ENCODE peak calls at places on chromosomes 16 and 17, in ten cellular contexts. One of them, this sample, is unnamed.

GRCh38 chr17:46727572-46728348 is 90.7 kb downstream of the WNT3 start:
- DNase-seq in fibroblast of mammary gland: peak
- DNase-seq in dorsolateral prefrontal cortex: no peak
- DNase-seq in heart left ventricle: no peak
- DNase-seq in foreskin fibroblast: peak
- DNase-seq in PC-3: peak
- DNase-seq in AG04450: peak
- DNase-seq in neuronal stem cell: no peak
- DNase-seq in transverse colon: no peak
- DNase-seq in choroid plexus epithelial cell: peak
- DNase-seq in this sample: no peak

GRCh38 chr16:89395150-89396142 is 94.9 kb downstream of the ANKRD11 start:
- DNase-seq in foreskin fibroblast: peak
- DNase-seq in PC-3: peak
- DNase-seq in transverse colon: peak
- DNase-seq in AG04450: peak
- DNase-seq in heart left ventricle: peak
- DNase-seq in choroid plexus epithelial cell: peak
- DNase-seq in fibroblast of mammary gland: peak
- DNase-seq in dorsolateral prefrontal cortex: peak
- DNase-seq in neuronal stem cell: no peak
- DNase-seq in this sample: peak

GRCh38 chr16:85554114-85554790 is 58.9 kb upstream of the GSE1 start:
- DNase-seq in neuronal stem cell: peak
- DNase-seq in AG04450: no peak
- DNase-seq in foreskin fibroblast: peak
- DNase-seq in transverse colon: peak
- DNase-seq in fibroblast of mammary gland: peak
- DNase-seq in heart left ventricle: peak
- DNase-seq in dorsolateral prefrontal cortex: no peak
- DNase-seq in PC-3: peak
- DNase-seq in choroid plexus epithelial cell: peak
- DNase-seq in this sample: no peak

GRCh38 chr16:57770361-57770760 is 31.9 kb downstream of the KIFC3 start:
- DNase-seq in neuronal stem cell: no peak
- DNase-seq in AG04450: no peak
- DNase-seq in dorsolateral prefrontal cortex: no peak
- DNase-seq in heart left ventricle: no peak
- DNase-seq in choroid plexus epithelial cell: no peak
- DNase-seq in transverse colon: no peak
- DNase-seq in foreskin fibroblast: no peak
- DNase-seq in PC-3: no peak
- DNase-seq in fibroblast of mammary gland: no peak
- DNase-seq in this sample: no peak

GRCh38 chr17:69314246-69315030 is 12.5 kb downstream of the ABCA5 start:
- DNase-seq in PC-3: no peak
- DNase-seq in dorsolateral prefrontal cortex: no peak
- DNase-seq in neuronal stem cell: peak
- DNase-seq in heart left ventricle: no peak
- DNase-seq in choroid plexus epithelial cell: peak
- DNase-seq in AG04450: no peak
- DNase-seq in transverse colon: no peak
- DNase-seq in fibroblast of mammary gland: no peak
- DNase-seq in foreskin fibroblast: no peak
- DNase-seq in this sample: no peak

GRCh38 chr17:35322749-35323148 is 50.7 kb downstream of the SLFN11 start:
- DNase-seq in neuronal stem cell: no peak
- DNase-seq in PC-3: no peak
- DNase-seq in AG04450: no peak
- DNase-seq in heart left ventricle: no peak
- DNase-seq in fibroblast of mammary gland: no peak
- DNase-seq in transverse colon: no peak
- DNase-seq in dorsolateral prefrontal cortex: no peak
- DNase-seq in foreskin fibroblast: no peak
- DNase-seq in choroid plexus epithelial cell: no peak
- DNase-seq in this sample: no peak

GRCh38 chr17:59093702-59094231 is 12.9 kb downstream of the TRIM37 start:
- DNase-seq in heart left ventricle: peak
- DNase-seq in foreskin fibroblast: peak
- DNase-seq in choroid plexus epithelial cell: peak
- DNase-seq in dorsolateral prefrontal cortex: no peak
- DNase-seq in fibroblast of mammary gland: peak
- DNase-seq in AG04450: peak
- DNase-seq in neuronal stem cell: no peak
- DNase-seq in transverse colon: peak
- DNase-seq in PC-3: peak
- DNase-seq in this sample: peak

GRCh38 chr17:27747462-27748359 is 52.6 kb downstream of the NOS2 start:
- DNase-seq in choroid plexus epithelial cell: peak
- DNase-seq in AG04450: no peak
- DNase-seq in heart left ventricle: no peak
- DNase-seq in PC-3: no peak
- DNase-seq in dorsolateral prefrontal cortex: no peak
- DNase-seq in neuronal stem cell: no peak
- DNase-seq in foreskin fibroblast: no peak
- DNase-seq in transverse colon: no peak
- DNase-seq in fibroblast of mammary gland: no peak
- DNase-seq in this sample: no peak

DNA sequence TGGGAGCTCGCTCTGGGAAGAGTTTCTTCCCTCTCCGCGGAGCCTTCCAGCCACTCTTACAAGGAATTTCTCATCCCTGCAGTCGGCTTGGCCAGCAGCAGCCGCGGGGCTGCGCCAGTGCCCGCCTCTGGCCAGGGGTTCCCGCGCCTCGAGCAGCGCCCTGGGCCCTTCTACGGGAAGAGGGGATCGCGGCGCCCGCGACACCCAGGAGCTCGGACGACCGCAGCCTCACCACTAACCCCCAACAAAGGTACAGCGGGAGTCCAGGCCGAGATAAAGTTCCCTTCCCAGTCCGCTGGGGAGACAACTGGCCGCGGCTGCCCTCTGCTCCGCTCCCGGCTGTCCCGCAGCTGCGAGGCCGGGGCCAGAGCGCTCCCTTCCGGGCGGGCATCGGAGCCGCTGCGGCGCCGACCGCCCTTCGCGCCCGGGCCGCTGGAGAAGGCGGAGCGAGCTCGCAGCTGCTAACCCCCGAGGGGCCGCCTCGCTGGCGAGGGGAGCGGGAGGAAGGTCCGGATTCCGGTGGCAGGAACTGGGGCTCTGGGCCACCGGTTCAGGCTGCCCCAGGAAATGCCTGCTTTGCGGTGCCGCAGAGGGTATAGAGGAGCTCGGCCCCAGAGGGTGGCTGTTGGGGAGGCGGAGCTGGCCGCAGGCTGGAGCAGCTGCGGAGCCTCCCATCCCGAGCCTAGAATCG is 3.6 kb upstream of the HS3ST3B1 start:
- DNase-seq in dorsolateral prefrontal cortex: no peak
- DNase-seq in heart left ventricle: no peak
- DNase-seq in AG04450: no peak
- DNase-seq in neuronal stem cell: peak
- DNase-seq in transverse colon: no peak
- DNase-seq in PC-3: peak
- DNase-seq in foreskin fibroblast: peak
- DNase-seq in fibroblast of mammary gland: peak
- DNase-seq in choroid plexus epithelial cell: peak
- DNase-seq in this sample: no peak
- H3K4me3 ChIP-seq in dorsolateral prefrontal cortex: no peak
- H3K4me3 ChIP-seq in heart left ventricle: peak
- H3K4me3 ChIP-seq in AG04450: peak
- H3K4me3 ChIP-seq in neuronal stem cell: peak
- H3K4me3 ChIP-seq in transverse colon: peak
- H3K4me3 ChIP-seq in PC-3: peak
- H3K4me3 ChIP-seq in foreskin fibroblast: peak
- H3K4me3 ChIP-seq in fibroblast of mammary gland: peak
- H3K4me3 ChIP-seq in choroid plexus epithelial cell: peak
- H3K4me3 ChIP-seq in this sample: peak

DNA sequence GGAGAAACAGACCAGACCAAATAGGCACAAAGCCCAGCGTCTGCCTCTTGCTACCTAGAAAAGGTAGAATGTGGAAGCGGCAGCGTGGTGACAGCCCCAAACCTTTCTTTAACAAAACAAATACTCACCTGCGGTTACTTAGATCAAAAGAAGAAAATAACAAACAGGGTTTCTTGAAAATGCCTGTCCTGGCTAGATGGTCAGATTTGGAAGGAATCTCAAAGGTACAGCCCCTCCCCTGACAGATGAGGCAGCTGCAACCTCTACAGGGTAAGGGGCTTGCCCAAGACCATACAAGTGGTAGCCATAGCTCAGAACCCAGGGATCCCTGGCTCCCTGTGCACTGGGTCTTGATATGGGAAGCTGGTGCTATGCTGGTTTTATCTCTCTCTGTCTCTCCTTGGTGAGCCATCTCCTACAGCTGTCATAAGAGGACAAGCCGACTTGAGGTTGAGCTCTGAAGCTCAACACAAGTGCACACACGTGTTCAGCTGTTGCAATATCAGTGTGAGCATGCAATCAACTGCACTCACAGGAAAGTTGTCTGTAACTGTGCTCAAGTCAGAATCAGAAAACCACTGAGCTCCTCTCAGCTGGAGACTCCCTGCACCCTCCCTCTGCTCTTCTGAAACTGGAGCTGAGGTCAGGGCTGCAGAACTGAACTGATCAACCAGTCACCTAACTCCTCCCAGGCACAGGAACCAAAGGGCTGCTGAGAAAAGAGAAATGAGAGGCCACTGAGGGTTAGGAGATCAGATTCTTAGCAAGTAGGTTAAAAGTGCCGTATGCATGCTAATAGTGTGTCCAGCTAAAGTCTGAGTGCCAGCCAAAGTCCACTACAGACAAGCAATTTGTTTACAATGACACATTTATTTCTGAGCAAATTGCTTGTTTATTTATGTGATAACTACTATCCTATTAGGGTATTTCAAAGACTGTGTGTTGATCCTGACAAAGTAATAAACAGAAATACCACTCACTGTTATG is 6.1 kb upstream of the RNF157 start:
- DNase-seq in AG04450: no peak
- DNase-seq in fibroblast of mammary gland: peak
- DNase-seq in foreskin fibroblast: peak
- DNase-seq in dorsolateral prefrontal cortex: no peak
- DNase-seq in choroid plexus epithelial cell: peak
- DNase-seq in neuronal stem cell: no peak
- DNase-seq in PC-3: no peak
- DNase-seq in transverse colon: peak
- DNase-seq in heart left ventricle: no peak
- DNase-seq in this sample: peak
- H3K4me3 ChIP-seq in AG04450: no peak
- H3K4me3 ChIP-seq in fibroblast of mammary gland: no peak
- H3K4me3 ChIP-seq in foreskin fibroblast: no peak
- H3K4me3 ChIP-seq in dorsolateral prefrontal cortex: no peak
- H3K4me3 ChIP-seq in choroid plexus epithelial cell: no peak
- H3K4me3 ChIP-seq in neuronal stem cell: no peak
- H3K4me3 ChIP-seq in PC-3: no peak
- H3K4me3 ChIP-seq in transverse colon: no peak
- H3K4me3 ChIP-seq in heart left ventricle: no peak
- H3K4me3 ChIP-seq in this sample: no peak

GRCh38 chr17:57894848-57895247 is 45.0 kb upstream of the MRPS23 start:
- DNase-seq in foreskin fibroblast: no peak
- DNase-seq in fibroblast of mammary gland: no peak
- DNase-seq in choroid plexus epithelial cell: no peak
- DNase-seq in AG04450: no peak
- DNase-seq in neuronal stem cell: no peak
- DNase-seq in dorsolateral prefrontal cortex: no peak
- DNase-seq in PC-3: no peak
- DNase-seq in transverse colon: no peak
- DNase-seq in heart left ventricle: no peak
- DNase-seq in this sample: no peak

GRCh38 chr17:57892146-57892819 is 42.4 kb upstream of the MRPS23 start:
- DNase-seq in PC-3: peak
- DNase-seq in fibroblast of mammary gland: peak
- DNase-seq in AG04450: peak
- DNase-seq in choroid plexus epithelial cell: peak
- DNase-seq in dorsolateral prefrontal cortex: peak
- DNase-seq in heart left ventricle: peak
- DNase-seq in foreskin fibroblast: peak
- DNase-seq in neuronal stem cell: peak
- DNase-seq in transverse colon: peak
- DNase-seq in this sample: peak

GRCh38 chr17:57890857-57891232 is 41.0 kb upstream of the MRPS23 start:
- DNase-seq in foreskin fibroblast: no peak
- DNase-seq in AG04450: no peak
- DNase-seq in PC-3: no peak
- DNase-seq in transverse colon: no peak
- DNase-seq in neuronal stem cell: no peak
- DNase-seq in fibroblast of mammary gland: no peak
- DNase-seq in choroid plexus epithelial cell: no peak
- DNase-seq in heart left ventricle: no peak
- DNase-seq in dorsolateral prefrontal cortex: no peak
- DNase-seq in this sample: no peak

GRCh38 chr17:57895382-57896060 is 45.7 kb upstream of the MRPS23 start:
- DNase-seq in transverse colon: no peak
- DNase-seq in foreskin fibroblast: no peak
- DNase-seq in fibroblast of mammary gland: no peak
- DNase-seq in choroid plexus epithelial cell: no peak
- DNase-seq in AG04450: no peak
- DNase-seq in dorsolateral prefrontal cortex: no peak
- DNase-seq in neuronal stem cell: no peak
- DNase-seq in heart left ventricle: peak
- DNase-seq in PC-3: no peak
- DNase-seq in this sample: no peak

DNA sequence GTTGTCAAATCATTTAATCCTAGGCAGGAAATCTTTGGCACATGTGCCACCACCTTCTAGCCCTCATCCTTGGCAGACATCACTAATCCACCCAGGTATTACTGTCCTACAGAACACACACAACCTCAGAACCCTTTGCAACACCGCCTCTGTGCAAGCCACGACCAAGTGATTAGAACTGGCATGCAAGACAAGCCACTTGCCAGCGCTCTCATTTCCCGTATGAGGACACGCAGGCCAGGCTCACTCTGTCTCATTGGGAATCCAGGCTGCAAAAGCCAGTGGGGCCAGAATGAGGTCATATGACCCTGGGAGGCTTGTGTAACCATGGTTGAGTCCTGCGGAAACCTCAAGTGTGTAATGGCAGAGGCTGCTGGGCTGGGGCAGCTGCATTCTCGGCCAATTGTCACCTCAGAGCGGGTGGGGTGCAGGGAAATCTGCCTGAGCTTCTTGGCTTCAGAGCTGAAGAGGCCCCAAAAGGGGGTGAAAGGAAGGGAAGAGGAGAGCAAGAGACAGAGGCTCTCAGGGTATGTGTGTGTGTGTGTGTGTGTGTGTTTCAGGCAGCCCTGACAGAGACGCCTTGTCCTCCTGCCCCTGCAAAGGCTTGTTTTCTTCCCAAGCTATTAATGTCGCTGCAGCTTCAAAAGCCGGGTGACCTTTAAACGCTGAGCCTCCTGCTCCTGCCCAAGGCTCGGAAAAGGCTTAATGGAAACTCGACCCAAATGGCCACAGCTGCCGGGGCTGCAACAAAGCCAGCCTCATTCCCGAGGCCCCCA is 43.2 kb upstream of the MRPS23 start:
- DNase-seq in fibroblast of mammary gland: peak
- DNase-seq in neuronal stem cell: peak
- DNase-seq in PC-3: peak
- DNase-seq in choroid plexus epithelial cell: peak
- DNase-seq in heart left ventricle: peak
- DNase-seq in transverse colon: peak
- DNase-seq in AG04450: peak
- DNase-seq in foreskin fibroblast: peak
- DNase-seq in dorsolateral prefrontal cortex: peak
- DNase-seq in this sample: peak
- H3K4me3 ChIP-seq in fibroblast of mammary gland: peak
- H3K4me3 ChIP-seq in neuronal stem cell: no peak
- H3K4me3 ChIP-seq in PC-3: no peak
- H3K4me3 ChIP-seq in choroid plexus epithelial cell: no peak
- H3K4me3 ChIP-seq in heart left ventricle: peak
- H3K4me3 ChIP-seq in transverse colon: peak
- H3K4me3 ChIP-seq in AG04450: no peak
- H3K4me3 ChIP-seq in foreskin fibroblast: peak
- H3K4me3 ChIP-seq in dorsolateral prefrontal cortex: peak
- H3K4me3 ChIP-seq in this sample: peak

GRCh38 chr17:40452074-40452787 is 9.0 kb downstream of the IGFBP4 start:
- DNase-seq in foreskin fibroblast: peak
- DNase-seq in AG04450: no peak
- DNase-seq in fibroblast of mammary gland: peak
- DNase-seq in neuronal stem cell: no peak
- DNase-seq in PC-3: no peak
- DNase-seq in transverse colon: no peak
- DNase-seq in dorsolateral prefrontal cortex: no peak
- DNase-seq in choroid plexus epithelial cell: peak
- DNase-seq in heart left ventricle: peak
- DNase-seq in this sample: peak
- H3K4me3 ChIP-seq in foreskin fibroblast: no peak
- H3K4me3 ChIP-seq in AG04450: no peak
- H3K4me3 ChIP-seq in fibroblast of mammary gland: peak
- H3K4me3 ChIP-seq in neuronal stem cell: no peak
- H3K4me3 ChIP-seq in PC-3: no peak
- H3K4me3 ChIP-seq in transverse colon: no peak
- H3K4me3 ChIP-seq in dorsolateral prefrontal cortex: no peak
- H3K4me3 ChIP-seq in choroid plexus epithelial cell: no peak
- H3K4me3 ChIP-seq in heart left ventricle: no peak
- H3K4me3 ChIP-seq in this sample: no peak

This sample was measured in skeletal muscle cell.